ENCODE peak calls at places on chromosomes 1 and 21, in five cellular contexts. L is tibial nerve, X is GM23338, I is heart left ventricle, M is fibroblast of lung. T is an unnamed sample.

GRCh38 chr1:31706384-31707058 is 2.7 kb upstream of the COL16A1 start:
- DNase-seq in I (no peak), M (no peak), L (no peak), X (no peak), T (peak; percentile 14)

GRCh38 chr1:94202241-94202640 is 35.1 kb downstream of the ARHGAP29 start:
- DNase-seq in L (no peak), X (peak; percentile 14), M (no peak), I (no peak), T (no peak)

GRCh38 chr1:28045777-28046176 is 42.6 kb downstream of the EYA3 start:
- DNase-seq in L (no peak), M (no peak), X (no peak), I (no peak), T (no peak)

GRCh38 chr1:154842635-154843034 is 27.4 kb downstream of the KCNN3 start:
- DNase-seq in I (no peak), X (no peak), M (no peak), L (no peak), T (no peak)

GRCh38 chr1:9728451-9729295 is 77.1 kb downstream of the PIK3CD start:
- DNase-seq in X (no peak), I (no peak), L (no peak), M (no peak), T (no peak)

GRCh38 chr1:16903054-16903453 is 7.3 kb downstream of the RNU1-2 start:
- DNase-seq in L (no peak), I (no peak), M (peak; percentile 66), X (no peak), T (no peak)

GRCh38 chr1:191608367-191608766 is 549.9 kb upstream of the RGS18 start:
- DNase-seq in M (peak; percentile 2), L (no peak), X (peak; percentile 11), I (no peak), T (peak; percentile 80)

GRCh38 chr1:59105548-59106507 is 191.1 kb upstream of the FGGY start:
- DNase-seq in M (no peak), I (peak; percentile 23), L (no peak), X (no peak), T (no peak)

GRCh38 chr1:223326776-223327175 is 37.2 kb downstream of the SUSD4 start:
- DNase-seq in L (no peak), I (no peak), X (no peak), M (peak; percentile 47), T (no peak)

GRCh38 chr1:15260418-15261154 is 13.6 kb downstream of the FHAD1 start:
- DNase-seq in M (peak; percentile 73), I (no peak), L (no peak), X (no peak), T (no peak)

GRCh38 chr1:70222716-70223235 is 1.6 kb downstream of the SRSF11 start:
- DNase-seq in X (no peak), L (no peak), I (no peak), M (no peak), T (no peak)
- H3K4me1 ChIP-seq in X (peaks cover 8% of the 10 kb centered on the region), L (peaks cover 6% of the 10 kb centered on the region), I (peaks cover 67% of the 10 kb centered on the region), M (peaks cover 6% of the 10 kb centered on the region), T (no peaks in the 10 kb centered on the region)

GRCh38 chr1:25245809-25246599 is 1.2 kb downstream of the RSRP1 start:
- DNase-seq in L (no peak), M (peak; percentile 29), X (peak; percentile 63), I (no peak), T (no peak)

GRCh38 chr1:25245393-25245792 is 1.9 kb downstream of the RSRP1 start:
- DNase-seq in L (no peak), I (no peak), M (no peak), X (no peak), T (no peak)

GRCh38 chr1:25247829-25248754 is 838 bp upstream of the RSRP1 start:
- DNase-seq in X (no peak), I (no peak), L (no peak), M (no peak), T (no peak)

GRCh38 chr1:25246600-25247023 is 642 bp downstream of the RSRP1 start:
- DNase-seq in L (no peak), X (peak; percentile 37), I (no peak), M (peak; percentile 15), T (peak; percentile 22)

DNA sequence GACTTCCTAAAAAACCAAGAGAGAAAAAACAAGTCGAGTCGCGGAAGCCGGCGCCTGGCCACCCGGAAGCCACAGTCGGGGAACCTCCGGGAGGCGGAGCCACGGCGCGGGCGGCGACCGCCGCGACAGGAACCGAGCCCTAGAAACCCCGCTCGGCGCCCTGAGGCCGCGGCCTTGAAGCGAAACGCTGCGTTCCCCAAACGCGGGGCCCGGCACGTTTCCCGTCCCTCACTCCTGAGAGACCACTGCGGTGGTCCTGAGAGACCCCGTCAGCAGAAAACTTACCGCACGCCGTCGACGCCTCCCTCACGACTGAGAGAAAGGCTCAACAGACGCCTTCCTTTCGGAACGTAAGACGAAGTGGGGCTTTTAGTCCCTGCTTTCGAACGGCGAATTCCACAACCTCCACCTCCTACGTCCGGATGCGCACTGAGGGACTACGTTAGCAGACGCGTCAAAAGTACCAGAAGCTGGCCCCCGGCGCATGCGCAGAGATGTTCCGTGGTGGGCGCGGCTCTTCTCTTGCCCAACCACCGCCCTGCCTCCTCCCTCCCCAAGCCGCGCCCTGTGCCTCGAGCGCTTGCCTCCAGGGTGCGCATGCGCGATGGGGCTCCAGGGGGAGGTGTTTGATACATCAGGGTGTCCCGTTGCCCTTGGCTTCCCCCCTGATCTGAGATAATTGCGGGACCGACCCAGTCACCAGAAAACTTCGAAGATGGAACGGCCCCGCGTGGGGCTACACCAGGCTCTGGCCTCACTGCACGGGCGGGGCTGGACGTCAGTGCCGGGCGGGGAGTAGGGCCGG is at the start of gene RSRP1:
- DNase-seq in I (peak; percentile 100), L (peak; percentile 99), X (peak; percentile 99), M (peak; percentile 95), T (peak; percentile 95)
- TF ChIP-seq CTCF in I (no peak), L (no peak), X (no peak), M (no peak), T (no peak)

GRCh38 chr1:234851450-234852438 is 241.8 kb upstream of the IRF2BP2 start:
- DNase-seq in I (no peak), L (no peak), M (peak; percentile 70), X (peak; percentile 24), T (no peak)
- H3K4me1 ChIP-seq in I (peaks cover 53% of the 10 kb centered on the region), L (no peaks in the 10 kb centered on the region), M (peaks cover 5% of the 10 kb centered on the region), X (peaks cover 11% of the 10 kb centered on the region), T (no peaks in the 10 kb centered on the region)

DNA sequence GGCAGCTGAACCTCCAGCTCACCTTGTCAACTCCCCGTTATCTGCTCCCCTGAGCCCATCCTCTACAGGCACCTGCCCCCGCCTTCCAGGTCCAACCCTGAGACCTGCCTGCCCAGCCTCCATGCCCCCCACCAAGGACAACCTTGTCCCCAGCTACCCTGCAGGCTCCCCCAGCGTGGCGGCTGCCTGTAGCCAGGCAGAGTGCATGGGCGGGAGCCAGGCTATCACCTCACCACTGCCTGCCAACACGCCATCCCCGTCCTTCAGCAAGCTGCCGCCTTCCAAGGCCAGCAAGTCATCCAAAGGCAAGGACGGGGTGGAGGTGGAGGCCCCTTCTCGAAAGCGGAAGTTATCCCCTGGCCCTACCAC is 3.0 kb upstream of the CYB561D1 start:
- DNase-seq in L (no peak), M (no peak), X (no peak), I (no peak), T (no peak)
- TF ChIP-seq CTCF in L (no peak), M (no peak), X (no peak), I (no peak), T (no peak)

DNA sequence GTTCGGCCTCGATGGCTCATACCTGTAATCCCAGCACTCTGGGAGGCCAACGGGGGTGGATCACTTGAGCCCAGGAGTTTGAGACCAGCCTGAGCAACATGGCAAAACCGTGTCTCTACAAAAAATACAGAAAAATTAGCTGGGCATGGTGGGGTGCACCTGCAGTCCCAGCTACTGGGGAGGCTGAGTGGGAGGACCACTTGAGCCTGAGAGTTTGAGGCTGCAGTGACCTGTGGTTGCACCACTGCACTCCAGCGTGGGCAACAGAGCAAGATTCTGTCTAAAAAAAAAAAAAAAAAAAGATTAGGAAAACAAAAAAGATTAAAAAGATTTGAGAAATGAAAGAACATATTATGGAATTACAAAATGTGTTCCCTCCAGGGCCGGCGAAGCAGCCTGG is 18.4 kb upstream of the IFNAR2 start:
- DNase-seq in I (no peak), M (no peak), X (no peak), L (no peak), T (no peak)
- H3K4me1 ChIP-seq in I (peaks cover 70% of the 10 kb centered on the region), M (no peaks in the 10 kb centered on the region), X (peaks cover 3% of the 10 kb centered on the region), L (no peaks in the 10 kb centered on the region), T (no peaks in the 10 kb centered on the region)

GRCh38 chr1:202287196-202287595 is 54.5 kb downstream of the UBE2T start:
- DNase-seq in M (no peak), X (no peak), I (no peak), L (no peak), T (no peak)

GRCh38 chr1:202289009-202289408 is 52.7 kb downstream of the UBE2T start:
- DNase-seq in X (no peak), I (no peak), L (no peak), M (no peak), T (no peak)

GRCh38 chr1:202285908-202286307 is 55.8 kb downstream of the UBE2T start:
- DNase-seq in M (no peak), L (no peak), I (no peak), X (no peak), T (no peak)

GRCh38 chr1:202288177-202288576 is 53.6 kb downstream of the UBE2T start:
- DNase-seq in M (no peak), I (no peak), L (no peak), X (no peak), T (no peak)

GRCh38 chr1:202286622-202287097 is 55.1 kb downstream of the UBE2T start:
- DNase-seq in M (peak; percentile 79), X (no peak), L (no peak), I (peak; percentile 43), T (no peak)
- TF ChIP-seq CTCF in M (peak; percentile 6), X (no peak), L (no peak), I (no peak), T (no peak)

GRCh38 chr21:38813143-38813542 is 7.4 kb downstream of the ETS2 start:
- DNase-seq in I (no peak), X (peak; percentile 62), M (no peak), L (no peak), T (no peak)
- H3K4me1 ChIP-seq in I (peaks cover 61% of the 10 kb centered on the region), X (peaks cover 60% of the 10 kb centered on the region), M (peaks cover 7% of the 10 kb centered on the region), L (no peaks in the 10 kb centered on the region), T (peaks cover 8% of the 10 kb centered on the region)

DNA sequence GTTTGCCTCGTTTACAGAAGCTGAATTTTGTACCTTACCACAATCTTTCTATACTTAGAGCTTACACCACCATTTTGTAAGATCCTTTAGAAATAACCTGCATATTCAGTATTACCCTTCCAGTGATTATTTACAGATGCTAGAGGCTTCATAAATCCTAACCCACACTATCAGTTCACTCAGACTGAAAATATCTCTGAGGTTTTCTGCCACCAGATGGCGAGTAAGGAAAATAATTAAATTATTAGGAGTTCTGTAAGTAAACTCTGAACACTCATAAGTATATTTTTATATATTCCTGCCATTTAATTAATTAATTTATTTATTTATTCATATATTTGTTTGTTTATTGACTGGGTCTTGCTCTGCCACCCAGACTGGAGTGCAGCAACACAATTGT is 1635.2 kb downstream of the PLA2G4A start:
- DNase-seq in X (peak; percentile 5), I (no peak), M (no peak), L (no peak), T (no peak)
- TF ChIP-seq CTCF in X (peak; percentile 34), I (no peak), M (no peak), L (no peak), T (peak; percentile 29)

DNA sequence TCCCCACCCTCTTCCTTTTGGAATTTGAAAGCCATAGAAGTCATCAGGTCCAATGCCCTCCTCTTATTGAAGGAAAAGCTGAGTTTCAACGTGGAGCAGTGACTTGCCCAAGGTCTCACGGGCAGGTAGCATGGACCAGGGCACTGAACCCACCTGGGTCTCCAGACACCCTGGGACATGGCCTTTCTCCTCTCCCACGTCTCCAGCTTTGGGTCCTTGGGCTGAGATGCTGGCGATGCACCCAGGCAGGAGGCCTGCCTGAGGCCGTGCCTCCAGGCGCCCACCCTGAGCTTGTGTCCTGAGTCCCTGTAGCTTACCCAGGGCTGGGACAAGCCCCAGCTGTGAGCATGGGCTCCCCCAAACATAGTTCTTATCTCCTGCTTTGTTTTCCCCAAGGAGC is 21.4 kb downstream of the LDLRAP1 start:
- DNase-seq in X (no peak), L (no peak), M (no peak), I (no peak), T (no peak)
- H3K4me1 ChIP-seq in X (peaks cover 24% of the 10 kb centered on the region), L (no peaks in the 10 kb centered on the region), M (peaks cover 33% of the 10 kb centered on the region), I (peaks cover 65% of the 10 kb centered on the region), T (no peaks in the 10 kb centered on the region)